ENCODE peak calls at places on chromosomes 3 and 15, in eight cellular contexts. K, U, Q, E, D, R, Y and Z are unnamed samples.
A peak's percentile ranks its signal among the peaks of the same experiment; 100 is the strongest.

GRCh38 chr15:66880380-66881155 is 178.5 kb downstream of the SMAD6 start:
- DNase-seq in U (no peak), K (peak; percentile 32), E (no peak), D (no peak), Y (no peak), Q (no peak), R (no peak), Z (peak; percentile 72)

GRCh38 chr15:72339777-72340177 is 19.8 kb upstream of the CELF6 start:
- DNase-seq in R (no peak), D (no peak), E (no peak), Q (no peak), Y (no peak), K (no peak), U (no peak), Z (no peak)

GRCh38 chr15:52790941-52791751 is 1.0 kb upstream of the ONECUT1 start:
- DNase-seq in Y (no peak), R (no peak), Q (no peak), D (no peak), U (peak; percentile 58), K (peak; percentile 75), E (no peak), Z (no peak)

GRCh38 chr3:141375381-141376301 is 7.3 kb downstream of the ZBTB38 start:
- DNase-seq in E (no peak), Q (no peak), K (no peak), R (no peak), Y (no peak), U (no peak), D (no peak), Z (no peak)

GRCh38 chr3:127678611-127679533 is 6.1 kb downstream of the ABTB1 start:
- DNase-seq in Q (no peak), R (peak; percentile 53), Y (no peak), D (no peak), K (no peak), E (no peak), U (no peak), Z (peak; percentile 88)

GRCh38 chr3:160665231-160665630 is 11.7 kb upstream of the ARL14 start:
- DNase-seq in U (no peak), D (no peak), R (no peak), E (no peak), Y (no peak), Q (no peak), K (no peak), Z (no peak)

GRCh38 chr3:67215690-67216089 is 217.6 kb downstream of the KBTBD8 start:
- DNase-seq in D (no peak), U (no peak), E (no peak), Q (no peak), K (no peak), Y (no peak), R (no peak), Z (no peak)

GRCh38 chr3:69406156-69406555 is 20.3 kb upstream of the FRMD4B start:
- DNase-seq in Y (no peak), U (no peak), K (no peak), R (no peak), E (no peak), D (no peak), Q (no peak), Z (no peak)

GRCh38 chr3:8970971-8971589 is 7.8 kb upstream of the RAD18 start:
- DNase-seq in E (peak; percentile 82), Y (peak; percentile 46), U (peak; percentile 80), K (peak; percentile 74), R (peak; percentile 88), Q (peak; percentile 73), D (peak; percentile 45), Z (no peak)

GRCh38 chr3:108305484-108306172 is 9.3 kb downstream of the HHLA2 start:
- DNase-seq in Q (peak; percentile 22), E (no peak), D (no peak), U (no peak), K (no peak), R (no peak), Y (no peak), Z (no peak)

GRCh38 chr3:46649436-46649835 is 37.1 kb downstream of the FAM240A start:
- DNase-seq in D (no peak), U (no peak), K (no peak), Y (no peak), Q (no peak), R (no peak), E (no peak), Z (no peak)

GRCh38 chr3:58351920-58352319 is 19.2 kb downstream of the PXK start:
- DNase-seq in R (no peak), Q (no peak), K (no peak), U (no peak), Y (no peak), D (no peak), E (no peak), Z (no peak)